ENCODE peak calls at places on chromosomes 4 and X, in four cellular contexts. T is Karpas-422, B is hepatocyte, F is mammary epithelial cell. Z is an unnamed sample.

GRCh38 chr4:38955957-38956356 is 76.3 kb downstream of the TMEM156 start:
- DNase-seq in T (no peak), B (no peak), F (no peak), Z (no peak)

GRCh38 chr4:148300877-148301276 is 141.3 kb downstream of the NR3C2 start:
- DNase-seq in F (no peak), B (no peak), T (peak), Z (no peak)

GRCh38 chr4:9877123-9877522 is 95.7 kb downstream of the DRD5 start:
- DNase-seq in B (no peak), T (peak), F (no peak), Z (no peak)

GRCh38 chr4:146453192-146453591 is 68.5 kb downstream of the SLC10A7 start:
- DNase-seq in F (no peak), B (no peak), T (no peak), Z (no peak)

GRCh38 chrX:120304241-120304640 is 7.0 kb downstream of the TMEM255A start:
- DNase-seq in T (no peak), B (peak), F (no peak), Z (peak)

GRCh38 chr4:155708782-155709181 is 42.1 kb downstream of the GUCY1A1 start:
- DNase-seq in T (no peak), F (no peak), B (no peak), Z (no peak)

GRCh38 chr4:70768301-70768948 is 46.7 kb downstream of the RUFY3 start:
- DNase-seq in T (no peak), F (no peak), B (no peak), Z (no peak)

GRCh38 chr4:56316011-56316650 is 71.2 kb downstream of the AASDH start:
- DNase-seq in F (no peak), B (no peak), T (no peak), Z (no peak)

GRCh38 chr4:189784651-189785050 is 156.0 kb upstream of the FRG1 start:
- DNase-seq in F (no peak), T (no peak), B (no peak), Z (no peak)

GRCh38 chr4:189787216-189788031 is 153.2 kb upstream of the FRG1 start:
- DNase-seq in B (no peak), F (no peak), T (no peak), Z (no peak)

GRCh38 chr4:189785257-189785656 is 155.4 kb upstream of the FRG1 start:
- DNase-seq in F (no peak), B (no peak), T (peak), Z (no peak)

GRCh38 chr4:189786447-189786846 is 154.2 kb upstream of the FRG1 start:
- DNase-seq in F (no peak), T (no peak), B (no peak), Z (no peak)
- H2AFZ ChIP-seq in F (no peak), T (no peak), B (no peak), Z (no peak)

DNA sequence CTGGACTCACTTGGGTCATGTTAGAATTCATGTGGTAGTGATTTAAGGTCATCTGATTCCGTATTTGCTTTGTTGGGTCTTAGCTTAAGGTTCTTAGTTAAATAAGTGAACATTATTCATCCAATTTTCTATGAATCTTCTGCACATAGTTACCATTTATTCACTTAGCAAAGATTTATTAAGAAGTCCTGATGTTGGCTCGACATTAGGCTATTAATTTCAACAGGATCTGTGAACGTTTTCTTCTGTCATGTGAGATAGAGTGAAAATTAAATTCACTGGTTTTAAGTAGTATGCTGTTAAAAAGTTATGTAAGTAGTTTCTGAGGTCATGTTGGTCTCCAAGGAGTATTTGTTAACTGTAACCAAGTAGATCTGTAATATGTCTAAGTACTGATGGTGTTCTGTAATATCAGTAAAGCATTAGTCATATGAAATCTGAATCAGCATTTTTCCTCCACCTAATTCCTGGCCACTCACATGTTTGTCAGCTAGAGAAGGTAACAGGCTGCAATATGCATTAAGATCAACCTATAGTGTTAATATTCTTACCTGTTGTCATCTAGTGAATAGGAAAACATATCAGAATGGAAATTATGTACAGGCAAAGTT is 155.6 kb downstream of the PCDH7 start:
- DNase-seq in T (no peak), B (no peak), F (peak), Z (no peak)
- H3K27ac ChIP-seq in T (no peak), B (no peak), F (no peak), Z (no peak)

DNA sequence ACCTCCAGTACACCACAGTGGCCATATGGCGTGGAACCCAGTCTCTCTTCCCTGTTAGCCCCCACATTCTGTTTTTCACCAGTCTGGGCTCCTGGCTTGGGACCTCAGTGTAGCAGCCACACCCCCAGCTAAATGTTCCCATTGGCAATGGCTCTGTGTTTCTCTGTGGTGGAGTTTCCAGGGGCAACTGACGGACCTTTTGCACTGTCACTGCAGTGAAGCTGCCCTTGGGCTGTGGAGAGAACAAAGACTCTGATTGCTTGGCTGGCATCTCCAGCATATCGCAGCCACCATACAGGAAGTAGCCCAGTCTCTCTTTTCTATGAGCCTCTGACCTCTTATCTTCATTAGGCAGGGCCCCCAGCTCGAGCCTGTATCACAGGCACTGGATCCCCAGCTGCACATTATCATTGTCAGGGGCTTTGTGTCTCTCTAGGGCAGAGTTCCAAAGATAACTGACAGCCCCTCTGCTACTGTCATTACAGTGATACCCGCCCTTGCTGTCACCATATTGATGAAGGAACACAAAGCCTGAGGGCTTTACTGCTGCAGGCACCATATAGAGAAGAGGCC is 483.5 kb downstream of the ARAP2 start:
- DNase-seq in F (no peak), T (no peak), B (no peak), Z (no peak)
- H2AFZ ChIP-seq in F (no peak), T (no peak), B (no peak), Z (no peak)

GRCh38 chr4:7772708-7773385 is 166.8 kb downstream of the AFAP1 start:
- DNase-seq in F (no peak), B (no peak), T (no peak), Z (no peak)

GRCh38 chr4:7774301-7775019 is 165.2 kb downstream of the AFAP1 start:
- DNase-seq in T (no peak), B (no peak), F (no peak), Z (no peak)

GRCh38 chr4:7775396-7775795 is 164.3 kb downstream of the AFAP1 start:
- DNase-seq in F (no peak), B (no peak), T (no peak), Z (no peak)

GRCh38 chr4:7771541-7772507 is 167.8 kb downstream of the AFAP1 start:
- DNase-seq in B (no peak), F (no peak), T (no peak), Z (peak)

GRCh38 chr4:7773401-7774187 is 166.1 kb downstream of the AFAP1 start:
- DNase-seq in T (no peak), B (no peak), F (no peak), Z (no peak)
- H3K27ac ChIP-seq in T (no peak), B (no peak), F (no peak), Z (no peak)

DNA sequence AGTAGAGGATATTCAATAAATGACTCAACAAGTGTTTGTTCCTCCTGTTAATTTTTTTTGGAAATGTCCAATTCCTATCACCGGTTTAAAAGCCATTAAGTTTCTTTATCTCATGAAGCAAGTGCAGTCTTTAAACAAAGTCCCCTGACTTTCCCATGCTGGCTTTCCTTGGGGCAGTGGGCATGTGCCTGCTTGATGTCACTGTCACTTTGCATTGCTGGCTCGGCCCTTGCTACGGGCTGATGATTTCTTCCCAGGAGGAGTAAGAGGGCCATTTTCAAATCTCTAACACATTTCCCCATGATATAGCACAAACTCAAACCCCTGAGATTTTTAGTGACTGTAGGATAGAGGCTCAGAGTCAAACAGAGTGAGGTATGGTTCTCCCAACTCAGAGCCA is 275.8 kb upstream of the TENM3 start:
- DNase-seq in T (no peak), F (no peak), B (no peak), Z (no peak)
- H2AFZ ChIP-seq in T (no peak), F (no peak), B (no peak), Z (no peak)

GRCh38 chr4:173411106-173411703 is 12.3 kb upstream of the SCRG1 start:
- DNase-seq in T (no peak), B (no peak), F (peak), Z (no peak)

GRCh38 chr4:173413043-173413442 is 14.1 kb upstream of the SCRG1 start:
- DNase-seq in F (no peak), B (peak), T (no peak), Z (no peak)

GRCh38 chr4:173414456-173414855 is 15.5 kb upstream of the SCRG1 start:
- DNase-seq in T (no peak), B (no peak), F (no peak), Z (no peak)

GRCh38 chr4:173405840-173406606 is 7.1 kb upstream of the SCRG1 start:
- DNase-seq in B (no peak), F (no peak), T (no peak), Z (no peak)

GRCh38 chr4:173410106-173410505 is 11.2 kb upstream of the SCRG1 start:
- DNase-seq in F (no peak), B (no peak), T (no peak), Z (no peak)
- H3K27ac ChIP-seq in F (no peak), B (no peak), T (no peak), Z (no peak)

DNA sequence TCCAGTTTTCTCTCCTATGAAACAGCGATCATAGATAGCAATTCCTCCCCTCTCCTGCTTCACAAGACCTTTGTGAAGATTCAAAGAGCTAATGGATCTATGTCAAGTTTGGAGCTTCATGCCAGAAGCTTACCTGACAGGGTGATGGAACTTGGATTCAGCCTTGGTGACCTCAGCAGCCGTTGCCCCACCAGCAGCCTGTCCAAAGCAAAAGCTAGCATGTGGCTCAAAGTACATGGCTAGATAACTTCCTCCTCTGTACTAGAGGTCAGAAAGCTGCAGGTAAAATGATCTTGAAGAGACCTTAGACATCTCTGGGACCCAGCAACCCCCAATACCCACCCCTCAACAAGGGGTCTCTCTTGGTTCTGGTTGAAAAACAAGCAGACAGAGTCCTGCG is 1.8 kb downstream of the RIPPLY1 start:
- DNase-seq in B (no peak), F (no peak), T (no peak), Z (no peak)
- H2AFZ ChIP-seq in B (no peak), F (no peak), T (no peak), Z (no peak)